ENCODE peak calls at places on chromosomes 4 and X, in four cellular contexts. Z, D, M and U are unnamed samples.

GRCh38 chr4:140233811-140234696 is 80.1 kb upstream of the MAML3 start:
- DNase-seq in M (no peak), D (no peak), Z (no peak), U (no peak)

GRCh38 chr4:53622739-53623151 is 31.5 kb upstream of the LNX1 start:
- DNase-seq in M (no peak), Z (no peak), D (no peak), U (no peak)

GRCh38 chrX:13373807-13374187 is 53.9 kb upstream of the ATXN3L start:
- DNase-seq in M (no peak), D (no peak), Z (no peak), U (no peak)

GRCh38 chr4:121656269-121656641 is 40.5 kb downstream of the ANXA5 start:
- DNase-seq in D (peak), M (peak), Z (peak), U (peak)

GRCh38 chr4:153027879-153028278 is 91.8 kb downstream of the FHDC1 start:
- DNase-seq in M (no peak), Z (no peak), D (no peak), U (no peak)

GRCh38 chr4:140095694-140096482 is 58.1 kb downstream of the MAML3 start:
- DNase-seq in D (peak), Z (peak), M (peak), U (peak)

GRCh38 chrX:12814434-12814833 is 23.2 kb downstream of the PRPS2 start:
- DNase-seq in M (peak), D (peak), Z (no peak), U (peak)

GRCh38 chrX:49001521-49002090 is 458 bp downstream of the GRIPAP1 start:
- DNase-seq in D (peak), Z (no peak), M (peak), U (peak)

GRCh38 chr4:2961411-2962098 is 1.7 kb downstream of the NOP14 start:
- DNase-seq in M (peak), D (peak), Z (no peak), U (no peak)

GRCh38 chr4:107156443-107156842 is 120.3 kb upstream of the DKK2 start:
- DNase-seq in Z (no peak), M (no peak), D (no peak), U (no peak)

GRCh38 chr4:146132445-146132844 is 43.1 kb upstream of the LSM6 start:
- DNase-seq in Z (no peak), M (no peak), D (no peak), U (peak)

GRCh38 chrX:103362504-103362903 is 6.2 kb downstream of the TCEAL9 start:
- DNase-seq in M (no peak), Z (no peak), D (no peak), U (no peak)

GRCh38 chrX:153924149-153924861 is 1.8 kb downstream of the ARHGAP4 start:
- DNase-seq in M (no peak), D (peak), Z (no peak), U (peak)
- TF ChIP-seq CTCF in M (peak), D (peak), Z (peak), U (peak)

DNA sequence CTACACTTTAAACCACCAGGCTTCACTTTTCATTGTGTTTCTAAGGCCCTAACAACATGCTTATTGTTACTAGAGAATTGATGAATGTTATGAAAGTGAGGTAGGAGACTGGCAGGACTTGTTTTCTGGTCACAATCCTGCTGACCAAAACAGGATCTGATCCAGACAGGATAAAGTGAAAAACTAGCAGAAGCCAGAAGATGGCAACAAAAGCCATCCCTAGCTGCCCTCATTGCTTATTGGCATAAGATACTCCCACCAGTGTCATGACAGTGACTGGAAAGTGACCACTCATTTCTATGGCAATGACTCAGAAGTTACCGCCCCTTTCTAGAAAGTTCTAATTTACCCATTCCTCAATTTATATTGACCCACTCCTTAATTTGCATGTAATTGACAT is 29.9 kb upstream of the FGG start:
- DNase-seq in M (no peak), D (no peak), Z (no peak), U (no peak)
- TF ChIP-seq CTCF in M (no peak), D (no peak), Z (no peak), U (no peak)

DNA sequence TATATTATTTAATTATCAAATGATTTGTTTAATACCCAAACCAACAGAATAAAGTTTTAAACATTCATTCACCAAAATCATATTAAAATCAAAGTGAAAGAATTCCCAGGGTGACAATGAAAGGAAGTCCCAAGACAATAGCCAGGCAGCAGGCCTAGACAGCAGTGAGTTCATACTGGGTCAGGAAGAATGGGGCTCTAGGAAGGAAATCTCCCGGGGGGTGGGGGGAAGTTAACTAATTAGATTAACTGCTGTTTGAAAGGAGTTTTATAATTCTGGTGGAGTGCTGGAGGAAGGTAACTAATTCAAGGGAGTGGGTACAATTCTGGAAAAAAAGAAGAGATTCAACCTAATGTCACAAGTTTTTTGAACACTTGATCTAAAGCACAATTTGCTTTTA is 104.1 kb downstream of the ZAR1 start:
- DNase-seq in Z (no peak), M (no peak), D (no peak), U (no peak)
- TF ChIP-seq CTCF in Z (no peak), M (no peak), D (no peak), U (no peak)

GRCh38 chrX:140509468-140510305 is 4.8 kb upstream of the SOX3 start:
- DNase-seq in D (no peak), Z (no peak), M (peak), U (no peak)

GRCh38 chrX:140505421-140506337 is 810 bp upstream of the SOX3 start:
- DNase-seq in M (peak), D (no peak), Z (no peak), U (peak)

GRCh38 chrX:140507223-140507981 is 2.5 kb upstream of the SOX3 start:
- DNase-seq in M (peak), D (no peak), Z (no peak), U (no peak)

GRCh38 chrX:140508958-140509357 is 4.1 kb upstream of the SOX3 start:
- DNase-seq in D (no peak), M (peak), Z (no peak), U (no peak)

GRCh38 chrX:140507982-140508305 is 3.1 kb upstream of the SOX3 start:
- DNase-seq in D (no peak), M (peak), Z (no peak), U (no peak)
- TF ChIP-seq CTCF in D (no peak), M (no peak), Z (no peak), U (no peak)

GRCh38 chrX:9966775-9967408 is at the start of gene CLDN34:
- DNase-seq in Z (no peak), D (no peak), M (no peak), U (no peak)
- TF ChIP-seq CTCF in Z (no peak), D (no peak), M (no peak), U (no peak)

GRCh38 chr4:7151668-7152227 is 40.6 kb upstream of the SORCS2 start:
- DNase-seq in Z (no peak), D (no peak), M (peak), U (no peak)
- TF ChIP-seq CTCF in Z (no peak), D (no peak), M (peak), U (no peak)